ENCODE peak calls at places on chromosomes 3 and 15, in seven cellular contexts. One of them, this sample, is unnamed.

GRCh38 chr15:100588638-100589242 is 13.2 kb downstream of the LINS1 start:
- DNase-seq in IMR-90: peak; percentile 11
- DNase-seq in mesendoderm: peak; percentile 50
- DNase-seq in H1: no peak
- DNase-seq in H9: no peak
- DNase-seq in mesenchymal stem cell: peak; percentile 9
- DNase-seq in neuronal stem cell: no peak
- DNase-seq in this sample: no peak

GRCh38 chr3:160027541-160028195 is 39.0 kb downstream of the IL12A start:
- DNase-seq in IMR-90: peak; percentile 88
- DNase-seq in mesendoderm: no peak
- DNase-seq in neuronal stem cell: no peak
- DNase-seq in H1: no peak
- DNase-seq in mesenchymal stem cell: peak; percentile 80
- DNase-seq in H9: no peak
- DNase-seq in this sample: no peak

GRCh38 chr15:84552896-84553295 is 47.9 kb upstream of the ZSCAN2 start:
- DNase-seq in H1: no peak
- DNase-seq in mesenchymal stem cell: peak; percentile 30
- DNase-seq in neuronal stem cell: no peak
- DNase-seq in mesendoderm: no peak
- DNase-seq in H9: no peak
- DNase-seq in IMR-90: peak; percentile 50
- DNase-seq in this sample: no peak

GRCh38 chr3:39907981-39908380 is 98.6 kb downstream of the MYRIP start:
- DNase-seq in IMR-90: no peak
- DNase-seq in mesenchymal stem cell: no peak
- DNase-seq in H9: no peak
- DNase-seq in mesendoderm: peak; percentile 23
- DNase-seq in neuronal stem cell: no peak
- DNase-seq in H1: no peak
- DNase-seq in this sample: no peak

GRCh38 chr3:128555098-128555825 is 62.3 kb upstream of the GATA2 start:
- DNase-seq in mesenchymal stem cell: no peak
- DNase-seq in H1: no peak
- DNase-seq in mesendoderm: no peak
- DNase-seq in IMR-90: no peak
- DNase-seq in neuronal stem cell: no peak
- DNase-seq in H9: no peak
- DNase-seq in this sample: no peak

GRCh38 chr3:6861331-6861988 is 545 bp downstream of the GRM7 start:
- DNase-seq in mesendoderm: peak; percentile 57
- DNase-seq in H1: no peak
- DNase-seq in IMR-90: no peak
- DNase-seq in H9: peak; percentile 56
- DNase-seq in neuronal stem cell: peak; percentile 45
- DNase-seq in mesenchymal stem cell: no peak
- DNase-seq in this sample: no peak

GRCh38 chr15:70268698-70269251 is 171.1 kb upstream of the TLE3 start:
- DNase-seq in mesendoderm: peak; percentile 10
- DNase-seq in IMR-90: no peak
- DNase-seq in neuronal stem cell: no peak
- DNase-seq in mesenchymal stem cell: no peak
- DNase-seq in H9: no peak
- DNase-seq in H1: no peak
- DNase-seq in this sample: no peak

GRCh38 chr15:67707520-67708283 is 117.6 kb upstream of the SKOR1 start:
- DNase-seq in H1: peak; percentile 7
- DNase-seq in H9: peak; percentile 38
- DNase-seq in IMR-90: peak; percentile 5
- DNase-seq in neuronal stem cell: no peak
- DNase-seq in mesendoderm: peak; percentile 60
- DNase-seq in mesenchymal stem cell: no peak
- DNase-seq in this sample: peak; percentile 87

GRCh38 chr3:179027326-179027900 is 44.2 kb downstream of the ZMAT3 start:
- DNase-seq in H9: no peak
- DNase-seq in mesenchymal stem cell: peak; percentile 79
- DNase-seq in H1: no peak
- DNase-seq in IMR-90: peak; percentile 61
- DNase-seq in mesendoderm: peak; percentile 29
- DNase-seq in neuronal stem cell: no peak
- DNase-seq in this sample: no peak

GRCh38 chr3:150222646-150223045 is 185.5 kb upstream of the TSC22D2 start:
- DNase-seq in H9: no peak
- DNase-seq in mesendoderm: peak; percentile 82
- DNase-seq in mesenchymal stem cell: no peak
- DNase-seq in H1: no peak
- DNase-seq in neuronal stem cell: no peak
- DNase-seq in IMR-90: no peak
- DNase-seq in this sample: no peak

GRCh38 chr3:125061646-125062045 is 5.8 kb upstream of the HEG1 start:
- DNase-seq in H9: no peak
- DNase-seq in mesendoderm: no peak
- DNase-seq in H1: no peak
- DNase-seq in mesenchymal stem cell: no peak
- DNase-seq in IMR-90: no peak
- DNase-seq in neuronal stem cell: no peak
- DNase-seq in this sample: no peak

GRCh38 chr3:76367281-76367680 is 581.9 kb upstream of the ZNF717 start:
- DNase-seq in H9: no peak
- DNase-seq in mesendoderm: no peak
- DNase-seq in IMR-90: peak; percentile 85
- DNase-seq in mesenchymal stem cell: peak; percentile 67
- DNase-seq in neuronal stem cell: no peak
- DNase-seq in H1: no peak
- DNase-seq in this sample: no peak

GRCh38 chr3:15428539-15428938 is 1.1 kb downstream of the EAF1 start:
- DNase-seq in H1: no peak
- DNase-seq in IMR-90: peak; percentile 67
- DNase-seq in mesenchymal stem cell: peak; percentile 65
- DNase-seq in neuronal stem cell: no peak
- DNase-seq in mesendoderm: peak; percentile 44
- DNase-seq in H9: no peak
- DNase-seq in this sample: peak; percentile 46

GRCh38 chr15:78102741-78103140 is 10.4 kb downstream of the SH2D7 start:
- DNase-seq in IMR-90: no peak
- DNase-seq in neuronal stem cell: no peak
- DNase-seq in mesendoderm: no peak
- DNase-seq in H9: no peak
- DNase-seq in mesenchymal stem cell: no peak
- DNase-seq in H1: no peak
- DNase-seq in this sample: no peak

GRCh38 chr15:86336051-86336788 is 256.5 kb downstream of the AGBL1 start:
- DNase-seq in H9: no peak
- DNase-seq in H1: no peak
- DNase-seq in neuronal stem cell: no peak
- DNase-seq in mesenchymal stem cell: peak; percentile 50
- DNase-seq in IMR-90: no peak
- DNase-seq in mesendoderm: no peak
- DNase-seq in this sample: no peak

GRCh38 chr15:26667222-26667988 is 105.5 kb downstream of the GABRB3 start:
- DNase-seq in IMR-90: no peak
- DNase-seq in H9: peak; percentile 40
- DNase-seq in mesendoderm: peak; percentile 70
- DNase-seq in mesenchymal stem cell: no peak
- DNase-seq in H1: no peak
- DNase-seq in neuronal stem cell: no peak
- DNase-seq in this sample: no peak

GRCh38 chr3:56711344-56711743 is 28.3 kb upstream of the TASOR start:
- DNase-seq in IMR-90: no peak
- DNase-seq in H1: no peak
- DNase-seq in mesenchymal stem cell: no peak
- DNase-seq in neuronal stem cell: no peak
- DNase-seq in H9: no peak
- DNase-seq in mesendoderm: no peak
- DNase-seq in this sample: no peak

GRCh38 chr3:122012821-122013220 is 9.2 kb downstream of the ILDR1 start:
- DNase-seq in IMR-90: no peak
- DNase-seq in mesenchymal stem cell: no peak
- DNase-seq in neuronal stem cell: no peak
- DNase-seq in H1: no peak
- DNase-seq in H9: no peak
- DNase-seq in mesendoderm: no peak
- DNase-seq in this sample: no peak

GRCh38 chr3:127717357-127718243 is 44.8 kb downstream of the ABTB1 start:
- DNase-seq in H1: no peak
- DNase-seq in neuronal stem cell: no peak
- DNase-seq in H9: no peak
- DNase-seq in IMR-90: no peak
- DNase-seq in mesendoderm: no peak
- DNase-seq in mesenchymal stem cell: no peak
- DNase-seq in this sample: no peak

GRCh38 chr3:101091489-101091888 is 98.3 kb upstream of the ABI3BP start:
- DNase-seq in neuronal stem cell: no peak
- DNase-seq in mesenchymal stem cell: no peak
- DNase-seq in mesendoderm: peak; percentile 83
- DNase-seq in IMR-90: peak; percentile 67
- DNase-seq in H9: peak; percentile 28
- DNase-seq in H1: no peak
- DNase-seq in this sample: no peak
- H4K8ac ChIP-seq in neuronal stem cell: no peak overlapping the region
- H4K8ac ChIP-seq in mesenchymal stem cell: no peak overlapping the region
- H4K8ac ChIP-seq in mesendoderm: no peak overlapping the region
- H4K8ac ChIP-seq in IMR-90: no peak overlapping the region
- H4K8ac ChIP-seq in H9: no peak overlapping the region
- H4K8ac ChIP-seq in H1: no peak overlapping the region
- H4K8ac ChIP-seq in this sample: no peak overlapping the region

GRCh38 chr3:72352176-72352575 is 496.1 kb downstream of the SHQ1 start:
- DNase-seq in IMR-90: no peak
- DNase-seq in H1: no peak
- DNase-seq in mesendoderm: peak; percentile 81
- DNase-seq in mesenchymal stem cell: no peak
- DNase-seq in H9: no peak
- DNase-seq in neuronal stem cell: no peak
- DNase-seq in this sample: no peak

GRCh38 chr3:72353236-72354105 is 494.8 kb downstream of the SHQ1 start:
- DNase-seq in mesendoderm: no peak
- DNase-seq in neuronal stem cell: no peak
- DNase-seq in H9: no peak
- DNase-seq in mesenchymal stem cell: no peak
- DNase-seq in H1: no peak
- DNase-seq in IMR-90: peak; percentile 8
- DNase-seq in this sample: no peak

GRCh38 chr3:72354486-72354885 is 493.8 kb downstream of the SHQ1 start:
- DNase-seq in neuronal stem cell: no peak
- DNase-seq in H1: no peak
- DNase-seq in mesendoderm: no peak
- DNase-seq in H9: no peak
- DNase-seq in IMR-90: no peak
- DNase-seq in mesenchymal stem cell: no peak
- DNase-seq in this sample: peak; percentile 58

GRCh38 chr3:72351536-72351935 is 496.7 kb downstream of the SHQ1 start:
- DNase-seq in IMR-90: no peak
- DNase-seq in neuronal stem cell: no peak
- DNase-seq in H9: no peak
- DNase-seq in mesenchymal stem cell: no peak
- DNase-seq in H1: no peak
- DNase-seq in mesendoderm: no peak
- DNase-seq in this sample: no peak

DNA sequence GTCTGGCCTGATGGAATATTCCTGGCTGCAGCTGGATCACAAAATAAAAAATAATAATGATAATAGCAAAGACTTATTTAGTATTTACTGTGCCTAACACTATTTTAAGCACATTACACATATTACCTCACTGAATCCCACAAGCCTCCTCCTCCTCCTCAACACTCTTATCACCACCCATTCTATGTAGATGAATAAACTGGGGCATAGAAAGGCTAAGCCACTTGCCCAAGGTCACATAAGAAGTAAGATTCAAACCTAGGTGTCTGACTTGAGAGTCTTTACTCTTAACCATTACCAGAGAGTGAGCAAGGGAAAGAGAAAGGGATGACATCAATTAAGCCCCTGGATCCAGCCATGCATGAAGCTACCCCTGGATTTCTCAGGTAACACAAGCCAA is 493.1 kb downstream of the SHQ1 start:
- DNase-seq in H1: no peak
- DNase-seq in IMR-90: no peak
- DNase-seq in mesendoderm: peak; percentile 66
- DNase-seq in mesenchymal stem cell: no peak
- DNase-seq in H9: no peak
- DNase-seq in neuronal stem cell: no peak
- DNase-seq in this sample: no peak
- H4K8ac ChIP-seq in H1: no peak overlapping the region
- H4K8ac ChIP-seq in IMR-90: no peak overlapping the region
- H4K8ac ChIP-seq in mesendoderm: no peak overlapping the region
- H4K8ac ChIP-seq in mesenchymal stem cell: no peak overlapping the region
- H4K8ac ChIP-seq in H9: no peak overlapping the region
- H4K8ac ChIP-seq in neuronal stem cell: no peak overlapping the region
- H4K8ac ChIP-seq in this sample: no peak overlapping the region

DNA sequence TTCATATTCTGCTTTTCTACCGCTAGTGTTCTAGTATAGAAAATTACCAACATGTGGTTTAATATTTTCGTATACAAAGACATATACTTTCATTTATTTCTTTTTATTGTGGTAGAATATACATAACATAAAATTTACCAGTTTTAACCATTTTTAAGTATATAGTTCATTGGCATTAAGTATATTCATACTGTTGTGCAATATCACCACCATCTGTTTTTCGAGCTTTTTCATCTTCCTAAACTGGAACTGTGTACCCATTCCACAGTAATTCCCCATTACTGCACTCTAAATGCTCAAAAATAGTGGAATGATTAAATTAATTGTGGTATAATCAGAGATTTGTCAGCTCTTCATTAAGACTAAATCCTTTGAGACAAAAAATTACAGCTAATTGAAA is 62.9 kb downstream of the ECT2 start:
- DNase-seq in H9: no peak
- DNase-seq in mesenchymal stem cell: no peak
- DNase-seq in IMR-90: no peak
- DNase-seq in mesendoderm: no peak
- DNase-seq in neuronal stem cell: no peak
- DNase-seq in H1: no peak
- DNase-seq in this sample: no peak
- H4K8ac ChIP-seq in H9: no peak overlapping the region
- H4K8ac ChIP-seq in mesenchymal stem cell: no peak overlapping the region
- H4K8ac ChIP-seq in IMR-90: no peak overlapping the region
- H4K8ac ChIP-seq in mesendoderm: no peak overlapping the region
- H4K8ac ChIP-seq in neuronal stem cell: no peak overlapping the region
- H4K8ac ChIP-seq in H1: no peak overlapping the region
- H4K8ac ChIP-seq in this sample: no peak overlapping the region

GRCh38 chr15:40469776-40470390 is 901 bp upstream of the CHST14 start:
- DNase-seq in neuronal stem cell: no peak
- DNase-seq in mesenchymal stem cell: peak; percentile 31
- DNase-seq in mesendoderm: no peak
- DNase-seq in H9: no peak
- DNase-seq in IMR-90: peak; percentile 13
- DNase-seq in H1: no peak
- DNase-seq in this sample: no peak

GRCh38 chr15:40472171-40472727 is 1.5 kb downstream of the CHST14 start:
- DNase-seq in mesenchymal stem cell: no peak
- DNase-seq in neuronal stem cell: no peak
- DNase-seq in IMR-90: no peak
- DNase-seq in H9: no peak
- DNase-seq in H1: no peak
- DNase-seq in mesendoderm: no peak
- DNase-seq in this sample: no peak

GRCh38 chr15:40470423-40471104 is at the start of gene CHST14:
- DNase-seq in mesenchymal stem cell: peak; percentile 83
- DNase-seq in H1: peak; percentile 27
- DNase-seq in IMR-90: peak; percentile 43
- DNase-seq in neuronal stem cell: peak; percentile 63
- DNase-seq in mesendoderm: peak; percentile 81
- DNase-seq in H9: peak; percentile 74
- DNase-seq in this sample: peak; percentile 81

GRCh38 chr15:40471778-40472130 is 970 bp downstream of the CHST14 start:
- DNase-seq in H1: peak; percentile 29
- DNase-seq in mesendoderm: peak; percentile 89
- DNase-seq in IMR-90: peak; percentile 10
- DNase-seq in mesenchymal stem cell: no peak
- DNase-seq in H9: peak; percentile 70
- DNase-seq in neuronal stem cell: no peak
- DNase-seq in this sample: peak; percentile 85

GRCh38 chr15:40471105-40471777 is 457 bp downstream of the CHST14 start:
- DNase-seq in mesenchymal stem cell: peak; percentile 29
- DNase-seq in neuronal stem cell: peak; percentile 30
- DNase-seq in IMR-90: peak; percentile 4
- DNase-seq in mesendoderm: peak; percentile 46
- DNase-seq in H9: peak; percentile 45
- DNase-seq in H1: no peak
- DNase-seq in this sample: no peak
- H4K8ac ChIP-seq in mesenchymal stem cell: peak overlapping the region; percentile 78
- H4K8ac ChIP-seq in neuronal stem cell: peak overlapping the region; percentile 92
- H4K8ac ChIP-seq in IMR-90: peak overlapping the region; percentile 72
- H4K8ac ChIP-seq in mesendoderm: no peak overlapping the region
- H4K8ac ChIP-seq in H9: no peak overlapping the region
- H4K8ac ChIP-seq in H1: no peak overlapping the region
- H4K8ac ChIP-seq in this sample: peak overlapping the region; percentile 67